ENCODE peak calls at places on chromosomes 13 and 19, in five cellular contexts. V, C, T, B and Y are unnamed samples.

GRCh38 chr13:35760678-35761308 is 284.3 kb upstream of the MAB21L1 start:
- DNase-seq in V (no peak), C (no peak), T (no peak), B (no peak), Y (no peak)

GRCh38 chr13:37531054-37531453 is 67.5 kb downstream of the POSTN start:
- DNase-seq in V (no peak), C (peak), T (no peak), B (no peak), Y (peak)

GRCh38 chr13:89287381-89287780 is 1616.2 kb downstream of the SLITRK5 start:
- DNase-seq in V (no peak), C (no peak), T (no peak), B (no peak), Y (no peak)

GRCh38 chr19:55684946-55685681 is 10.1 kb downstream of the EPN1 start:
- DNase-seq in V (no peak), C (no peak), T (no peak), B (no peak), Y (no peak)

GRCh38 chr19:58305932-58306323 is 751 bp downstream of the ERVK3-1 start:
- DNase-seq in V (no peak), C (no peak), T (no peak), B (no peak), Y (no peak)

GRCh38 chr19:37931941-37932655 is 25.1 kb downstream of the SIPA1L3 start:
- DNase-seq in V (no peak), C (peak), T (peak), B (peak), Y (peak)

GRCh38 chr19:16889883-16890460 is 1.2 kb downstream of the F2RL3 start:
- DNase-seq in V (no peak), C (no peak), T (no peak), B (peak), Y (no peak)

GRCh38 chr19:11125994-11126685 is 29.4 kb downstream of the SPC24 start:
- DNase-seq in V (peak), C (peak), T (peak), B (peak), Y (peak)

GRCh38 chr13:37406031-37406430 is 192.5 kb downstream of the POSTN start:
- DNase-seq in V (no peak), C (peak), T (no peak), B (no peak), Y (peak)

GRCh38 chr19:459724-460511 is 915 bp downstream of the SHC2 start:
- DNase-seq in V (no peak), C (peak), T (peak), B (peak), Y (peak)

GRCh38 chr19:28642787-28643186 is 570.2 kb downstream of the UQCRFS1 start:
- DNase-seq in V (no peak), C (no peak), T (no peak), B (no peak), Y (no peak)

GRCh38 chr13:48436661-48437242 is 23.8 kb upstream of the LPAR6 start:
- DNase-seq in V (no peak), C (no peak), T (no peak), B (no peak), Y (no peak)

GRCh38 chr13:43269037-43269476 is 245.7 kb downstream of the DNAJC15 start:
- DNase-seq in V (no peak), C (peak), T (no peak), B (no peak), Y (peak)

GRCh38 chr19:14432817-14433453 is at the start of gene PKN1:
- DNase-seq in V (peak), C (peak), T (peak), B (peak), Y (peak)

GRCh38 chr19:1401138-1401888 is at the start of gene GAMT:
- DNase-seq in V (peak), C (peak), T (no peak), B (peak), Y (no peak)

GRCh38 chr19:32812036-32812435 is 57.5 kb downstream of the SLC7A9 start:
- DNase-seq in V (no peak), C (no peak), T (no peak), B (no peak), Y (no peak)

GRCh38 chr19:47757617-47758432 is 12.5 kb downstream of the NOP53 start:
- DNase-seq in V (no peak), C (no peak), T (no peak), B (no peak), Y (no peak)

GRCh38 chr13:68124437-68125086 is 894.4 kb upstream of the PCDH9 start:
- DNase-seq in V (no peak), C (peak), T (no peak), B (no peak), Y (no peak)

GRCh38 chr13:23817833-23818232 is 71.4 kb downstream of the MIPEP start:
- DNase-seq in V (no peak), C (no peak), T (no peak), B (no peak), Y (no peak)

GRCh38 chr19:48487544-48487943 is 18.4 kb downstream of the CYTH2 start:
- DNase-seq in V (no peak), C (no peak), T (no peak), B (no peak), Y (peak)

GRCh38 chr13:110887955-110888333 is 26.9 kb downstream of the ANKRD10 start:
- DNase-seq in V (no peak), C (no peak), T (peak), B (no peak), Y (no peak)

GRCh38 chr19:1825909-1826556 is 14.0 kb upstream of the ATP8B3 start:
- DNase-seq in V (peak), C (peak), T (peak), B (peak), Y (peak)

GRCh38 chr19:51020988-51021651 is 1.6 kb upstream of the KLK10 start:
- DNase-seq in V (no peak), C (peak), T (no peak), B (peak), Y (peak)

GRCh38 chr19:2507109-2507508 is 31.2 kb downstream of the GADD45B start:
- DNase-seq in V (peak), C (peak), T (no peak), B (peak), Y (peak)

GRCh38 chr19:47778089-47778953 is at the start of gene SELENOW:
- DNase-seq in V (peak), C (peak), T (peak), B (peak), Y (peak)

GRCh38 chr13:112828082-112828699 is 138.4 kb downstream of the ATP11A start:
- DNase-seq in V (no peak), C (no peak), T (no peak), B (no peak), Y (no peak)

GRCh38 chr19:17026706-17027427 is at the start of gene CPAMD8:
- DNase-seq in V (no peak), C (no peak), T (peak), B (no peak), Y (no peak)

GRCh38 chr13:112128052-112128610 is 61.2 kb downstream of the SOX1 start:
- DNase-seq in V (no peak), C (no peak), T (no peak), B (no peak), Y (no peak)

GRCh38 chr19:13356185-13356584 is 150.1 kb downstream of the CACNA1A start:
- DNase-seq in V (no peak), C (no peak), T (no peak), B (no peak), Y (no peak)

GRCh38 chr13:65855276-65855675 is 1374.9 kb downstream of the PCDH9 start:
- DNase-seq in V (no peak), C (no peak), T (no peak), B (peak), Y (no peak)

GRCh38 chr13:98570929-98571372 is 6.0 kb downstream of the STK24 start:
- DNase-seq in V (no peak), C (peak), T (no peak), B (peak), Y (no peak)

GRCh38 chr13:49627831-49628652 is at the start of gene ARL11:
- DNase-seq in V (peak), C (no peak), T (peak), B (no peak), Y (no peak)

GRCh38 chr13:74687452-74688180 is 553.4 kb upstream of the KLF12 start:
- DNase-seq in V (no peak), C (no peak), T (no peak), B (no peak), Y (no peak)

GRCh38 chr19:51450730-51451307 is 7.4 kb downstream of the SIGLEC8 start:
- DNase-seq in V (no peak), C (no peak), T (no peak), B (no peak), Y (no peak)

GRCh38 chr19:51559240-51559639 is 11.8 kb upstream of the ZNF175 start:
- DNase-seq in V (no peak), C (no peak), T (no peak), B (no peak), Y (no peak)

GRCh38 chr19:18700501-18701249 is 17.2 kb downstream of the CRTC1 start:
- DNase-seq in V (peak), C (peak), T (peak), B (no peak), Y (peak)

GRCh38 chr13:112445411-112446271 is 69.5 kb downstream of the SPACA7 start:
- DNase-seq in V (no peak), C (no peak), T (no peak), B (no peak), Y (no peak)